ENCODE peak calls at places on chromosome 1, in ten cellular contexts. One of them, this sample, is unnamed. For H3K36me3, the result is how much of the 10 kb centered on the place peaks cover.

GRCh38 chr1:154213274-154213673 is 7.1 kb upstream of the CFAP141 start:
- DNase-seq in fibroblast of lung: no peak
- DNase-seq in GM23338: no peak
- DNase-seq in right atrium auricular region: no peak
- DNase-seq in breast epithelium: no peak
- DNase-seq in PC-9: no peak
- DNase-seq in suprapubic skin: no peak
- DNase-seq in prostate gland: no peak
- DNase-seq in ovary: no peak
- DNase-seq in HepG2: no peak
- DNase-seq in this sample: no peak

GRCh38 chr1:212218911-212219310 is 66.3 kb upstream of the PPP2R5A start:
- DNase-seq in prostate gland: no peak
- DNase-seq in ovary: no peak
- DNase-seq in suprapubic skin: no peak
- DNase-seq in GM23338: no peak
- DNase-seq in HepG2: no peak
- DNase-seq in breast epithelium: no peak
- DNase-seq in PC-9: no peak
- DNase-seq in fibroblast of lung: peak
- DNase-seq in right atrium auricular region: no peak
- DNase-seq in this sample: no peak

GRCh38 chr1:221766210-221766609 is 24.3 kb upstream of the DUSP10 start:
- DNase-seq in PC-9: no peak
- DNase-seq in ovary: no peak
- DNase-seq in right atrium auricular region: no peak
- DNase-seq in breast epithelium: no peak
- DNase-seq in fibroblast of lung: peak
- DNase-seq in GM23338: no peak
- DNase-seq in suprapubic skin: no peak
- DNase-seq in prostate gland: no peak
- DNase-seq in HepG2: no peak
- DNase-seq in this sample: no peak

GRCh38 chr1:12549460-12550349 is 68.3 kb downstream of the DHRS3 start:
- DNase-seq in GM23338: no peak
- DNase-seq in right atrium auricular region: peak
- DNase-seq in suprapubic skin: peak
- DNase-seq in ovary: peak
- DNase-seq in prostate gland: peak
- DNase-seq in fibroblast of lung: peak
- DNase-seq in HepG2: peak
- DNase-seq in PC-9: peak
- DNase-seq in breast epithelium: peak
- DNase-seq in this sample: peak

GRCh38 chr1:27192039-27192529 is 37.2 kb upstream of the SLC9A1 start:
- DNase-seq in GM23338: no peak
- DNase-seq in PC-9: peak
- DNase-seq in right atrium auricular region: no peak
- DNase-seq in prostate gland: no peak
- DNase-seq in fibroblast of lung: peak
- DNase-seq in HepG2: peak
- DNase-seq in ovary: no peak
- DNase-seq in breast epithelium: no peak
- DNase-seq in suprapubic skin: no peak
- DNase-seq in this sample: no peak

GRCh38 chr1:205391386-205391785 is 30.5 kb downstream of the LEMD1 start:
- DNase-seq in fibroblast of lung: no peak
- DNase-seq in HepG2: peak
- DNase-seq in ovary: no peak
- DNase-seq in GM23338: no peak
- DNase-seq in breast epithelium: no peak
- DNase-seq in PC-9: no peak
- DNase-seq in right atrium auricular region: peak
- DNase-seq in suprapubic skin: no peak
- DNase-seq in prostate gland: no peak
- DNase-seq in this sample: no peak

GRCh38 chr1:151716771-151717631 is at the start of gene CELF3:
- DNase-seq in PC-9: no peak
- DNase-seq in breast epithelium: no peak
- DNase-seq in ovary: no peak
- DNase-seq in right atrium auricular region: no peak
- DNase-seq in suprapubic skin: no peak
- DNase-seq in prostate gland: no peak
- DNase-seq in GM23338: peak
- DNase-seq in HepG2: no peak
- DNase-seq in fibroblast of lung: peak
- DNase-seq in this sample: no peak

GRCh38 chr1:3834701-3835100 is 22.3 kb downstream of the CEP104 start:
- DNase-seq in PC-9: no peak
- DNase-seq in breast epithelium: no peak
- DNase-seq in GM23338: no peak
- DNase-seq in prostate gland: no peak
- DNase-seq in ovary: no peak
- DNase-seq in fibroblast of lung: no peak
- DNase-seq in HepG2: no peak
- DNase-seq in suprapubic skin: no peak
- DNase-seq in right atrium auricular region: no peak
- DNase-seq in this sample: no peak

GRCh38 chr1:119915517-119915916 is 19.2 kb upstream of the ADAM30 start:
- DNase-seq in GM23338: no peak
- DNase-seq in HepG2: no peak
- DNase-seq in prostate gland: no peak
- DNase-seq in PC-9: no peak
- DNase-seq in suprapubic skin: no peak
- DNase-seq in breast epithelium: no peak
- DNase-seq in ovary: no peak
- DNase-seq in right atrium auricular region: no peak
- DNase-seq in fibroblast of lung: no peak
- DNase-seq in this sample: no peak

GRCh38 chr1:119920104-119920968 is 24.0 kb upstream of the ADAM30 start:
- DNase-seq in PC-9: no peak
- DNase-seq in HepG2: no peak
- DNase-seq in right atrium auricular region: no peak
- DNase-seq in ovary: no peak
- DNase-seq in prostate gland: no peak
- DNase-seq in breast epithelium: no peak
- DNase-seq in fibroblast of lung: no peak
- DNase-seq in GM23338: no peak
- DNase-seq in suprapubic skin: no peak
- DNase-seq in this sample: no peak

GRCh38 chr1:119918301-119918700 is 22.0 kb upstream of the ADAM30 start:
- DNase-seq in PC-9: no peak
- DNase-seq in ovary: no peak
- DNase-seq in HepG2: no peak
- DNase-seq in GM23338: no peak
- DNase-seq in breast epithelium: no peak
- DNase-seq in right atrium auricular region: no peak
- DNase-seq in suprapubic skin: no peak
- DNase-seq in prostate gland: no peak
- DNase-seq in fibroblast of lung: no peak
- DNase-seq in this sample: no peak

GRCh38 chr1:119917304-119918055 is 21.2 kb upstream of the ADAM30 start:
- DNase-seq in prostate gland: no peak
- DNase-seq in breast epithelium: no peak
- DNase-seq in suprapubic skin: no peak
- DNase-seq in ovary: no peak
- DNase-seq in HepG2: no peak
- DNase-seq in GM23338: no peak
- DNase-seq in PC-9: no peak
- DNase-seq in fibroblast of lung: no peak
- DNase-seq in right atrium auricular region: no peak
- DNase-seq in this sample: no peak

DNA sequence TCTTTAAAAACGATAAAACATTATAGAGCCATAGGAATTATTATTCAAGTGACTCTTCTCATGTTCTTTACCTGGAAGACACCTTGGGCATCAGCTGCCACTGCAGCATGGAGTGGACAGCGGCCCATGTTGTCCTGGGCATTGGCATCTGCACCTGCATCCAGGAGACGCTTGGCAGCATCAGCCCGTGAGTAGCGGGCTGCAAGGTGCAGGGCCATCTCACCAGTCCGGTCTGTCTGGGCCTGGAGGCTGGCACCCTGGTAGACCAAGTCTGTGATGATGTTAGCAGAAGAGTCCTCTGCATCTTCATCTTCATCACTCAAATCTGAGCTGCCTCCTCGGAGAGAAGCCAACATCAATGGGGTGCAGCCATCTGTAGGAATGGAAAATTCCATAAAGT is 22.9 kb upstream of the ADAM30 start:
- DNase-seq in right atrium auricular region: no peak
- DNase-seq in GM23338: no peak
- DNase-seq in PC-9: no peak
- DNase-seq in prostate gland: no peak
- DNase-seq in breast epithelium: no peak
- DNase-seq in fibroblast of lung: no peak
- DNase-seq in ovary: no peak
- DNase-seq in HepG2: no peak
- DNase-seq in suprapubic skin: no peak
- DNase-seq in this sample: no peak
- H3K36me3 ChIP-seq in right atrium auricular region: half or more
- H3K36me3 ChIP-seq in GM23338: under half
- H3K36me3 ChIP-seq in PC-9: half or more
- H3K36me3 ChIP-seq in prostate gland: under half
- H3K36me3 ChIP-seq in breast epithelium: under half
- H3K36me3 ChIP-seq in fibroblast of lung: under half
- H3K36me3 ChIP-seq in ovary: under half
- H3K36me3 ChIP-seq in HepG2: under half
- H3K36me3 ChIP-seq in suprapubic skin: half or more
- H3K36me3 ChIP-seq in this sample: half or more

GRCh38 chr1:112695276-112695675 is 11.7 kb downstream of the RHOC start:
- DNase-seq in GM23338: no peak
- DNase-seq in PC-9: no peak
- DNase-seq in suprapubic skin: no peak
- DNase-seq in breast epithelium: no peak
- DNase-seq in fibroblast of lung: no peak
- DNase-seq in prostate gland: no peak
- DNase-seq in HepG2: no peak
- DNase-seq in right atrium auricular region: no peak
- DNase-seq in ovary: no peak
- DNase-seq in this sample: no peak

GRCh38 chr1:112692681-112693080 is 14.2 kb downstream of the RHOC start:
- DNase-seq in GM23338: no peak
- DNase-seq in HepG2: no peak
- DNase-seq in PC-9: no peak
- DNase-seq in right atrium auricular region: peak
- DNase-seq in ovary: no peak
- DNase-seq in fibroblast of lung: no peak
- DNase-seq in breast epithelium: no peak
- DNase-seq in suprapubic skin: no peak
- DNase-seq in prostate gland: no peak
- DNase-seq in this sample: no peak

GRCh38 chr1:112693821-112694220 is 13.1 kb downstream of the RHOC start:
- DNase-seq in PC-9: no peak
- DNase-seq in GM23338: no peak
- DNase-seq in HepG2: no peak
- DNase-seq in fibroblast of lung: no peak
- DNase-seq in suprapubic skin: no peak
- DNase-seq in breast epithelium: no peak
- DNase-seq in prostate gland: no peak
- DNase-seq in right atrium auricular region: peak
- DNase-seq in ovary: no peak
- DNase-seq in this sample: no peak

GRCh38 chr1:112696578-112697320 is 10.2 kb downstream of the RHOC start:
- DNase-seq in breast epithelium: no peak
- DNase-seq in fibroblast of lung: no peak
- DNase-seq in GM23338: no peak
- DNase-seq in PC-9: no peak
- DNase-seq in prostate gland: no peak
- DNase-seq in right atrium auricular region: no peak
- DNase-seq in HepG2: no peak
- DNase-seq in ovary: no peak
- DNase-seq in suprapubic skin: no peak
- DNase-seq in this sample: no peak

GRCh38 chr1:112694363-112694929 is 12.5 kb downstream of the RHOC start:
- DNase-seq in PC-9: no peak
- DNase-seq in ovary: no peak
- DNase-seq in breast epithelium: no peak
- DNase-seq in fibroblast of lung: no peak
- DNase-seq in HepG2: no peak
- DNase-seq in prostate gland: no peak
- DNase-seq in GM23338: no peak
- DNase-seq in suprapubic skin: no peak
- DNase-seq in right atrium auricular region: no peak
- DNase-seq in this sample: no peak
- H3K36me3 ChIP-seq in PC-9: under half
- H3K36me3 ChIP-seq in ovary: under half
- H3K36me3 ChIP-seq in breast epithelium: under half
- H3K36me3 ChIP-seq in fibroblast of lung: under half
- H3K36me3 ChIP-seq in HepG2: half or more
- H3K36me3 ChIP-seq in prostate gland: under half
- H3K36me3 ChIP-seq in GM23338: under half
- H3K36me3 ChIP-seq in suprapubic skin: half or more
- H3K36me3 ChIP-seq in right atrium auricular region: half or more
- H3K36me3 ChIP-seq in this sample: half or more

DNA sequence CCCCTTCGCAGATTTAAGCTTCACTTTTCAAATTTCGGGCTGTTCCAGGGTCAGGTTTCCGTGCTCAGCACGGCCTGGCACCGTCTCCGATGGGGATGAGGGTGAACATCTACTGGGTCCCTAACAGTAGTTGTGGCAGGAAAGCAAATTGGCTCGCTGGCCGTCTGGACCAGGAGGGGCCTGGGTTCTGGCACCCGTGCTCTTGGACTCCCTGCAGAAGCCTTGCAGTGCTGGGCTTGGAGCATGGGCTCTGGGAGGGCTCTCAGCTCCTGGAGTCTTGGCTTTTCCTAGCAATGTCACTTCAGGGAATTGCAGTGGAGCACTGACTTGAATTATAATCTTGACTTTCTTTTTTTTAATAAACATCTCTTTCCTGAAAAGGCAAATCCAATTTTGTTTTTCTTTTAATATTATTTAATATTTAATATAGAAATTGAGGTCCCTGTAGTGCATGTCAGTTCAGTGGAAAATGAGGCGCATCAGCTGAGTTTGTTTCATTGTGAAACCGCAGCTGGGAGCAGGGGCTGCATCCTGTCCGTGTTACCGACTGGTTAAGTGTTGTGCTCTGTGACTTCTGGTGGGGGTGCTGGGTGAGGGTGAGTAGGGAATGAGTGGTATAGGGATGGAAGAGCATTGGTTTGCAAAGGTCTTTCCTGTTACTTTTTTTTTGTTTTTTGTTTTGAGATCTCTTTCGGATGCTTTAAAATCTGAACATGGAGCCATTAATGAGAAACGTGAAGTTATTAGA is 64.0 kb downstream of the PEX14 start:
- DNase-seq in HepG2: no peak
- DNase-seq in PC-9: no peak
- DNase-seq in suprapubic skin: no peak
- DNase-seq in ovary: no peak
- DNase-seq in breast epithelium: no peak
- DNase-seq in GM23338: no peak
- DNase-seq in prostate gland: no peak
- DNase-seq in right atrium auricular region: no peak
- DNase-seq in fibroblast of lung: peak
- DNase-seq in this sample: no peak
- H3K36me3 ChIP-seq in HepG2: under half
- H3K36me3 ChIP-seq in PC-9: under half
- H3K36me3 ChIP-seq in suprapubic skin: under half
- H3K36me3 ChIP-seq in ovary: under half
- H3K36me3 ChIP-seq in breast epithelium: under half
- H3K36me3 ChIP-seq in GM23338: under half
- H3K36me3 ChIP-seq in prostate gland: under half
- H3K36me3 ChIP-seq in right atrium auricular region: under half
- H3K36me3 ChIP-seq in fibroblast of lung: under half
- H3K36me3 ChIP-seq in this sample: under half

GRCh38 chr1:183105449-183105848 is 80.6 kb upstream of the LAMC2 start:
- DNase-seq in breast epithelium: no peak
- DNase-seq in right atrium auricular region: no peak
- DNase-seq in suprapubic skin: no peak
- DNase-seq in prostate gland: no peak
- DNase-seq in GM23338: no peak
- DNase-seq in fibroblast of lung: peak
- DNase-seq in ovary: no peak
- DNase-seq in PC-9: no peak
- DNase-seq in HepG2: no peak
- DNase-seq in this sample: no peak
- H3K36me3 ChIP-seq in breast epithelium: under half
- H3K36me3 ChIP-seq in right atrium auricular region: under half
- H3K36me3 ChIP-seq in suprapubic skin: under half
- H3K36me3 ChIP-seq in prostate gland: under half
- H3K36me3 ChIP-seq in GM23338: under half
- H3K36me3 ChIP-seq in fibroblast of lung: under half
- H3K36me3 ChIP-seq in ovary: under half
- H3K36me3 ChIP-seq in PC-9: under half
- H3K36me3 ChIP-seq in HepG2: under half
- H3K36me3 ChIP-seq in this sample: under half

This sample was measured in left ventricle myocardium inferior.